ENCODE peak calls at places on chromosomes 3 and 15, in ten cellular contexts. C is GM04504; V is psoas muscle; Y is activated T-cell treated with anti-CD3 and anti-CD28 coated beads for 4 hours; L is activated naive CD4-positive, alpha-beta T cell; M is bronchial epithelial cell; O is dermis blood vessel endothelial cell; T is activated CD4-positive, alpha-beta T cell treated with anti-CD3 and anti-CD28 coated beads, Interleukin-2, amount 50 U/mL, for 1 hour; I is COR-L47; Q is NB4. P is an unnamed sample.
A peak's percentile ranks its signal among the peaks of the same experiment; 100 is the strongest.

GRCh38 chr3:98906230-98906629 is 4.7 kb upstream of the DCBLD2 start:
- DNase-seq in C (peak; percentile 44), V (no peak), Y (no peak), L (no peak), M (peak; percentile 74), O (no peak), T (no peak), I (no peak), Q (no peak), P (no peak)

GRCh38 chr3:134667956-134668355 is 17.1 kb upstream of the KY start:
- DNase-seq in C (no peak), V (no peak), Y (no peak), L (no peak), M (no peak), O (no peak), T (no peak), I (no peak), Q (no peak), P (no peak)

GRCh38 chr3:136883967-136884720 is 22.1 kb downstream of the NCK1 start:
- DNase-seq in C (no peak), V (no peak), Y (no peak), L (no peak), M (no peak), O (no peak), T (no peak), I (no peak), Q (no peak), P (no peak)

GRCh38 chr15:29136815-29137214 is 132.8 kb downstream of the NSMCE3 start:
- DNase-seq in C (no peak), V (no peak), Y (no peak), L (no peak), M (no peak), O (no peak), T (no peak), I (no peak), Q (no peak), P (no peak)

GRCh38 chr15:25671132-25671531 is 192.0 kb downstream of the ATP10A start:
- DNase-seq in C (no peak), V (peak; percentile 42), Y (no peak), L (no peak), M (no peak), O (no peak), T (no peak), I (no peak), Q (no peak), P (no peak)

GRCh38 chr3:9630550-9631139 is 18.7 kb upstream of the MTMR14 start:
- DNase-seq in C (no peak), V (no peak), Y (no peak), L (no peak), M (no peak), O (no peak), T (no peak), I (no peak), Q (no peak), P (no peak)

GRCh38 chr3:51343918-51344687 is 41.0 kb upstream of the MANF start:
- DNase-seq in C (peak; percentile 49), V (peak; percentile 27), Y (no peak), L (no peak), M (peak; percentile 77), O (no peak), T (no peak), I (no peak), Q (no peak), P (no peak)

GRCh38 chr3:8887435-8888295 is 75.6 kb downstream of the RAD18 start:
- DNase-seq in C (no peak), V (no peak), Y (no peak), L (no peak), M (no peak), O (no peak), T (no peak), I (no peak), Q (no peak), P (no peak)

GRCh38 chr15:88658972-88659931 is 20.4 kb downstream of the ISG20 start:
- DNase-seq in C (no peak), V (no peak), Y (no peak), L (no peak), M (peak; percentile 78), O (peak; percentile 78), T (no peak), I (no peak), Q (no peak), P (no peak)

GRCh38 chr3:4561661-4562060 is 68.5 kb downstream of the ITPR1 start:
- DNase-seq in C (no peak), V (no peak), Y (no peak), L (no peak), M (no peak), O (no peak), T (no peak), I (no peak), Q (no peak), P (no peak)

GRCh38 chr3:69999191-70000027 is at the start of gene SAMMSON:
- DNase-seq in C (no peak), V (no peak), Y (no peak), L (no peak), M (peak; percentile 18), O (peak; percentile 3), T (no peak), I (no peak), Q (no peak), P (no peak)